ENCODE peak calls at places on chromosomes 11 and 22, in eight cellular contexts. X is pancreas, Y is heart right ventricle, U is left ventricle myocardium inferior, R is neural progenitor cell, N is esophagus squamous epithelium, J is cardiac muscle cell, A is PC-9. G is an unnamed sample. For H3K4me1, the result is how much of the 10 kb centered on the place peaks cover.

GRCh38 chr22:49676230-49676629 is 151.4 kb downstream of the BRD1 start:
- DNase-seq in A (no peak), U (no peak), N (no peak), J (no peak), Y (no peak), X (no peak), R (no peak), G (no peak)

GRCh38 chr11:133492895-133493294 is 39.4 kb downstream of the OPCML start:
- DNase-seq in R (no peak), J (no peak), A (no peak), U (no peak), X (no peak), N (no peak), Y (no peak), G (no peak)

GRCh38 chr11:27234043-27234668 is 128.9 kb downstream of the CCDC34 start:
- DNase-seq in U (peak), N (no peak), R (peak), X (no peak), Y (no peak), J (peak), A (peak), G (peak)

GRCh38 chr22:21736084-21736642 is 569 bp upstream of the YPEL1 start:
- DNase-seq in R (no peak), N (no peak), X (no peak), Y (no peak), U (no peak), A (no peak), J (no peak), G (no peak)

GRCh38 chr11:86151188-86152005 is 82.5 kb upstream of the PICALM start:
- DNase-seq in Y (peak), X (no peak), A (peak), U (peak), R (peak), N (no peak), J (peak), G (no peak)

GRCh38 chr22:39939830-39940229 is 20.4 kb upstream of the TMA7B start:
- DNase-seq in U (no peak), J (no peak), X (no peak), A (no peak), Y (no peak), N (no peak), R (no peak), G (no peak)

GRCh38 chr11:120662071-120662611 is 150.6 kb downstream of the GRIK4 start:
- DNase-seq in R (no peak), J (no peak), U (no peak), X (no peak), Y (no peak), A (no peak), N (no peak), G (no peak)

GRCh38 chr11:123531325-123531724 is 101.3 kb downstream of the GRAMD1B start:
- DNase-seq in R (no peak), N (no peak), X (no peak), Y (no peak), A (no peak), U (no peak), J (no peak), G (no peak)

GRCh38 chr11:61923166-61924015 is 6.0 kb upstream of the RAB3IL1 start:
- DNase-seq in U (peak), X (peak), R (peak), A (peak), N (no peak), Y (peak), J (peak), G (peak)

GRCh38 chr11:130852589-130852988 is 63.7 kb downstream of the SNX19 start:
- DNase-seq in Y (no peak), J (no peak), U (no peak), A (no peak), X (no peak), R (no peak), N (no peak), G (no peak)

GRCh38 chr11:1071571-1072115 is 3.0 kb upstream of the MUC2 start:
- DNase-seq in A (no peak), R (no peak), J (no peak), U (peak), N (no peak), Y (peak), X (no peak), G (peak)

GRCh38 chr22:38412435-38413084 is 42.4 kb downstream of the KCNJ4 start:
- DNase-seq in Y (peak), U (no peak), X (peak), N (no peak), J (no peak), R (peak), A (peak), G (no peak)
- TF ChIP-seq CTCF in Y (peak), U (peak), X (peak), N (peak), J (peak), R (peak), A (peak), G (peak)

DNA sequence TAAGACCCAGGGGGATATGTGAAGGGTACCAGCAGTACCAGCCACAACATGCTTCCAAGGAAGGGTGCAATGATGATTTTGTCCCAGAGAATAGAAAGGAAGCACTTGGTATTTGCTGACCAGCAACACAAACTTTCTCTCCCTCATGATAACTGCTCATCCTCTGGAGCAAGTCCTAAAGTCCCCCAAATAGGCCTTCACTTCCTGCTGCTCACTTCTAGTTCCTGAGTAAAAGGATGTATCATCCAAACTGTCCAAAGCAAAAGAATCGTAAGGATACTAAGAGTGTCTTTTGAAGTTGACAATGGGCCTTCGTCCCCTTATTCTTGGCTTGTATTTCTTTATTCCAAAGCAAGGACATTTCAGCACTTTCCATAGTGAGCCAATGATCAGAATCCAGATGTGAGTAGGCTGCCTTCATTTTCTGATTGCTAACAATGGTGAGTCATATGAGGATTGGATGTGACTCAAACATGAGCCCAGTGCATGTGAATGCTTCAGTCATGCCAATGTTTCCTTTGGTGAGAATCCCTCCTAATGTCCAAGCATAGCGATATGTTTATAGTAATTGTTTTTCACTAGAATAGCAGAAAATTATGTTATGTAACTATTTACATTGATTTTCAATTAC is 243.4 kb upstream of the POU2AF2 start:
- DNase-seq in N (no peak), Y (no peak), U (no peak), X (no peak), R (no peak), A (no peak), J (no peak), G (no peak)
- H3K27ac ChIP-seq in N (peak), Y (no peak), U (peak), X (no peak), R (no peak), A (no peak), J (no peak), G (no peak)

GRCh38 chr11:126113963-126114362 is 51.3 kb upstream of the CDON start:
- DNase-seq in U (no peak), A (no peak), N (no peak), X (no peak), Y (no peak), J (no peak), R (no peak), G (no peak)
- H3K4me1 ChIP-seq in U (half or more), A (half or more), N (under half), X (under half), Y (half or more), J (under half), R (under half), G (under half)

DNA sequence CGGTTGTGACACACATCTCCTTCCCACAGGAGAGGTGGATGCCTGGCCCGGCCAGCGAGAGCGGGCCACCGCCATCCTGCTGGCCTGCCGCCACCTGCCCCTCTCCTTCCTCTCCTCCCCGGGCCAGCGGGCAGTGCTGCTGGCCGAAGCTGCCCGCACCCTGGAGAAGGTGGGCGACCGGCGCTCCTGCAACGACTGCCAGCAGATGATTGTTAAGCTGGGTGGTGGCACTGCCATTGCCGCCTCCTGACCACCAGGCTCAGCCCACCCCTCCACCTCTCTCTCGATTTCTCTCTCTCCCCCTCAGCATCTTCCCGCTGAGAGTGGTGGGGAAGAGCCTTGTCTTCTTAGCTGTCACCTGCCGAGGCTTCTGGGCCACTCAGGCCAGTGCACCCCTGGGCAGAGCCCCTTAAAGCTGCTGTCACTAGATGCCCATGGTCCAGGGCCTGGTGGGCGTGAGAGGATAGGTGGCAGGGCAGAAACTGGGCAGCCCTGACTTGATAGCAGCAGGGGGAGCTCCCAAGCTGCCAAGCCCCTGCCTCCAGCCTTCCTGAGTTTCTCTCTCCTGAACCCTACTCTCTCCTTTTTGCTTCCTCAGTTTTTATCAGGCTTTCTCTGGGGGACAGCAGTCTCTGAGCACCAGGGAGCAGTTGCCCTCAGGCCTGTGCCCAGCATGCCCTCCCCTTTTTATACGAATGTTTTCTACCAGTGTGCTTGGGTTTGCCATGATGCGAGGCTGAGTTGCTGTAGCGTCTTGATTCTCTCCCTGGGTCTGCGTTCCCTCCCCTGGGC is 9.3 kb downstream of the SHISA8 start:
- DNase-seq in U (no peak), N (no peak), J (no peak), X (no peak), Y (no peak), R (no peak), A (no peak), G (no peak)
- TF ChIP-seq CTCF in U (no peak), N (no peak), J (no peak), X (no peak), Y (no peak), R (no peak), A (no peak), G (no peak)

DNA sequence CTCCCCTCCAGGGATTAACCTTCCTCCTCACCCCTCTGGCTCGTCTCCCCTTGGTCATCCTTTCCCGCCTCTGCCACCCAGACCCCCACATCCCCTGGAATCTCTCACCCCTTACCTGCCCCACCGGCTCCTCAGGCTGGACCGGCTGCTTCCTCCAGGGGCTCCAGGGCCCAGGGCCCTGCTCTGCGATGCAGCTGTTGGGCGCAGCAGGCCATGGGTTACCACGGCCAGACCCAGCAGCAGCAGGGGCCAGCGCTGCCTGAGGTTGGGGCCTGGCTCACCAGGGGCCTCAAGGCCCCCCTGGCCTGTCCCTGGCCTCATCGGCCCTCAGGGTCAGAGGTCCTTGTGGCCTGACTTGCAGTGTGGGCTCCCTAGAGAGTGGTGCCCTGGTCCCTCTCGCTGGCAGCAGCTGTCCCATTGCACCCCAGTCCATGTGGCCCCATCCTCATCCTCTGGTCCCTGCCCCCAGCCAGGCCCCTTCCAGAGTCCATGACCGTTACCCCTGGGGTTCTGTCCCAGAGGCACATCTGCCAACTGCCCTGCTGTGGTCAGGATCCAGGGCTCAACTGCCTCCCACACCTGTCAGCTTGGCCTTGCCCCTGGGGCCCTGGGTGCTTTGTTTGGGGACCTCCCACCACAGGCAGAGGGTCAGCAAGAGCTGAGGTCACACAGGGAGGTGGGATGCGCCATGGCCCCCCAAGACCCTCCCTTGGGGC is at the start of gene IGLL1:
- DNase-seq in X (no peak), A (no peak), U (no peak), R (no peak), J (no peak), N (no peak), Y (no peak), G (no peak)
- H3K27ac ChIP-seq in X (no peak), A (no peak), U (no peak), R (no peak), J (no peak), N (no peak), Y (no peak), G (no peak)

GRCh38 chr11:72008728-72009127 is 10.0 kb downstream of the IL18BP start:
- DNase-seq in R (no peak), A (no peak), N (no peak), X (no peak), J (no peak), Y (no peak), U (no peak), G (no peak)
- H3K4me1 ChIP-seq in R (under half), A (under half), N (under half), X (under half), J (under half), Y (under half), U (under half), G (under half)

GRCh38 chr11:14656536-14657457 is 13.2 kb downstream of the PDE3B start:
- DNase-seq in N (no peak), R (no peak), A (no peak), U (no peak), Y (no peak), J (peak), X (no peak), G (no peak)
- TF ChIP-seq CTCF in N (no peak), R (no peak), A (no peak), U (no peak), Y (no peak), J (no peak), X (no peak), G (no peak)